ENCODE peak calls at places on chromosome 11, in ten cellular contexts. One of them, this sample, is unnamed.

GRCh38 chr11:6611092-6612007 is 666 bp downstream of the TAF10 start:
- DNase-seq in activated CD4-positive, CD25-positive, alpha-beta regulatory T cell: no peak
- DNase-seq in stimulated activated CD4-positive, alpha-beta T cell treated with anti-CD3 and anti-CD28 coated beads, TNF-alpha, amount 100 ng/mL, for 48 hours: no peak
- DNase-seq in IMR-90: peak; percentile 21
- DNase-seq in Caki2: peak; percentile 13
- DNase-seq in left cardiac atrium: peak; percentile 60
- DNase-seq in islet precursor cell: peak; percentile 50
- DNase-seq in T-cell: no peak
- DNase-seq in EL: peak; percentile 34
- DNase-seq in naive thymus-derived CD8-positive, alpha-beta T cell: no peak
- DNase-seq in this sample: peak; percentile 21

GRCh38 chr11:15073361-15074205 is at the start of gene CALCB:
- DNase-seq in activated CD4-positive, CD25-positive, alpha-beta regulatory T cell: no peak
- DNase-seq in stimulated activated CD4-positive, alpha-beta T cell treated with anti-CD3 and anti-CD28 coated beads, TNF-alpha, amount 100 ng/mL, for 48 hours: no peak
- DNase-seq in IMR-90: peak; percentile 10
- DNase-seq in Caki2: peak; percentile 11
- DNase-seq in left cardiac atrium: peak; percentile 39
- DNase-seq in islet precursor cell: peak; percentile 79
- DNase-seq in T-cell: no peak
- DNase-seq in EL: peak; percentile 18
- DNase-seq in naive thymus-derived CD8-positive, alpha-beta T cell: peak; percentile 15
- DNase-seq in this sample: peak; percentile 12

GRCh38 chr11:116840224-116840745 is 2.9 kb upstream of the APOA1 start:
- DNase-seq in activated CD4-positive, CD25-positive, alpha-beta regulatory T cell: no peak
- DNase-seq in stimulated activated CD4-positive, alpha-beta T cell treated with anti-CD3 and anti-CD28 coated beads, TNF-alpha, amount 100 ng/mL, for 48 hours: no peak
- DNase-seq in IMR-90: peak; percentile 36
- DNase-seq in Caki2: no peak
- DNase-seq in left cardiac atrium: no peak
- DNase-seq in islet precursor cell: no peak
- DNase-seq in T-cell: no peak
- DNase-seq in EL: peak; percentile 13
- DNase-seq in naive thymus-derived CD8-positive, alpha-beta T cell: no peak
- DNase-seq in this sample: no peak

GRCh38 chr11:102430158-102430836 is 22.3 kb downstream of the TMEM123 start:
- DNase-seq in activated CD4-positive, CD25-positive, alpha-beta regulatory T cell: no peak
- DNase-seq in stimulated activated CD4-positive, alpha-beta T cell treated with anti-CD3 and anti-CD28 coated beads, TNF-alpha, amount 100 ng/mL, for 48 hours: no peak
- DNase-seq in IMR-90: peak; percentile 70
- DNase-seq in Caki2: no peak
- DNase-seq in left cardiac atrium: no peak
- DNase-seq in islet precursor cell: no peak
- DNase-seq in T-cell: no peak
- DNase-seq in EL: peak; percentile 44
- DNase-seq in naive thymus-derived CD8-positive, alpha-beta T cell: no peak
- DNase-seq in this sample: peak; percentile 75

GRCh38 chr11:111366560-111367410 is 12.3 kb downstream of the POU2AF1 start:
- DNase-seq in activated CD4-positive, CD25-positive, alpha-beta regulatory T cell: no peak
- DNase-seq in stimulated activated CD4-positive, alpha-beta T cell treated with anti-CD3 and anti-CD28 coated beads, TNF-alpha, amount 100 ng/mL, for 48 hours: no peak
- DNase-seq in IMR-90: no peak
- DNase-seq in Caki2: no peak
- DNase-seq in left cardiac atrium: no peak
- DNase-seq in islet precursor cell: no peak
- DNase-seq in T-cell: no peak
- DNase-seq in EL: no peak
- DNase-seq in naive thymus-derived CD8-positive, alpha-beta T cell: no peak
- DNase-seq in this sample: no peak

GRCh38 chr11:75547617-75548054 is 14.4 kb upstream of the SERPINH1 start:
- DNase-seq in activated CD4-positive, CD25-positive, alpha-beta regulatory T cell: no peak
- DNase-seq in stimulated activated CD4-positive, alpha-beta T cell treated with anti-CD3 and anti-CD28 coated beads, TNF-alpha, amount 100 ng/mL, for 48 hours: no peak
- DNase-seq in IMR-90: peak; percentile 65
- DNase-seq in Caki2: peak; percentile 29
- DNase-seq in left cardiac atrium: peak; percentile 80
- DNase-seq in islet precursor cell: peak; percentile 90
- DNase-seq in T-cell: no peak
- DNase-seq in EL: peak; percentile 74
- DNase-seq in naive thymus-derived CD8-positive, alpha-beta T cell: peak; percentile 31
- DNase-seq in this sample: peak; percentile 72

GRCh38 chr11:65112551-65113360 is 1.1 kb downstream of the TM7SF2 start:
- DNase-seq in activated CD4-positive, CD25-positive, alpha-beta regulatory T cell: peak; percentile 53
- DNase-seq in stimulated activated CD4-positive, alpha-beta T cell treated with anti-CD3 and anti-CD28 coated beads, TNF-alpha, amount 100 ng/mL, for 48 hours: peak; percentile 57
- DNase-seq in IMR-90: peak; percentile 27
- DNase-seq in Caki2: no peak
- DNase-seq in left cardiac atrium: no peak
- DNase-seq in islet precursor cell: peak; percentile 78
- DNase-seq in T-cell: peak; percentile 72
- DNase-seq in EL: peak; percentile 42
- DNase-seq in naive thymus-derived CD8-positive, alpha-beta T cell: peak; percentile 81
- DNase-seq in this sample: peak; percentile 77

GRCh38 chr11:113091578-113091844 is 130.3 kb downstream of the NCAM1 start:
- DNase-seq in activated CD4-positive, CD25-positive, alpha-beta regulatory T cell: no peak
- DNase-seq in stimulated activated CD4-positive, alpha-beta T cell treated with anti-CD3 and anti-CD28 coated beads, TNF-alpha, amount 100 ng/mL, for 48 hours: no peak
- DNase-seq in IMR-90: no peak
- DNase-seq in Caki2: no peak
- DNase-seq in left cardiac atrium: no peak
- DNase-seq in islet precursor cell: no peak
- DNase-seq in T-cell: no peak
- DNase-seq in EL: no peak
- DNase-seq in naive thymus-derived CD8-positive, alpha-beta T cell: no peak
- DNase-seq in this sample: no peak

GRCh38 chr11:100576044-100577021 is 110.8 kb upstream of the ARHGAP42 start:
- DNase-seq in activated CD4-positive, CD25-positive, alpha-beta regulatory T cell: no peak
- DNase-seq in stimulated activated CD4-positive, alpha-beta T cell treated with anti-CD3 and anti-CD28 coated beads, TNF-alpha, amount 100 ng/mL, for 48 hours: no peak
- DNase-seq in IMR-90: peak; percentile 73
- DNase-seq in Caki2: peak; percentile 15
- DNase-seq in left cardiac atrium: no peak
- DNase-seq in islet precursor cell: no peak
- DNase-seq in T-cell: no peak
- DNase-seq in EL: peak; percentile 60
- DNase-seq in naive thymus-derived CD8-positive, alpha-beta T cell: no peak
- DNase-seq in this sample: peak; percentile 8

This sample was measured in germinal center.